ENCODE peak calls at places on chromosomes 11 and 22, in seven cellular contexts. P is CD4-positive, CD25-positive, alpha-beta regulatory T cell; H is suprapubic skin; W is neural progenitor cell; G is bronchial epithelial cell; F is fibroblast of mammary gland; I is astrocyte of the spinal cord. C is an unnamed sample.
A peak's percentile ranks its signal among the peaks of the same experiment; 100 is the strongest.

GRCh38 chr11:62044639-62045121 is 77.2 kb upstream of the FTH1 start:
- DNase-seq in H (no peak), G (no peak), W (no peak), P (no peak), I (no peak), F (no peak), C (no peak)

GRCh38 chr11:35617687-35618496 is at the start of gene FJX1:
- DNase-seq in I (peak; percentile 93), P (no peak), G (peak; percentile 91), F (peak; percentile 95), W (peak; percentile 96), H (peak; percentile 68), C (peak; percentile 18)

GRCh38 chr11:129680907-129681306 is 134.7 kb upstream of the TMEM45B start:
- DNase-seq in H (no peak), W (no peak), P (no peak), I (no peak), F (no peak), G (no peak), C (no peak)

GRCh38 chr11:9075441-9076000 is 15.9 kb downstream of the SCUBE2 start:
- DNase-seq in F (no peak), H (no peak), W (no peak), G (no peak), I (no peak), P (no peak), C (no peak)

GRCh38 chr11:73749118-73749517 is 11.8 kb downstream of the RAB6A start:
- DNase-seq in P (no peak), G (no peak), W (no peak), I (no peak), F (no peak), H (no peak), C (no peak)

GRCh38 chr22:22552630-22553029 is 6.4 kb downstream of the PRAME start:
- DNase-seq in W (peak; percentile 82), H (no peak), F (no peak), P (no peak), I (no peak), G (no peak), C (no peak)

GRCh38 chr22:47115518-47115890 is 353.1 kb downstream of the TBC1D22A start:
- DNase-seq in P (no peak), H (no peak), I (no peak), G (no peak), W (no peak), F (no peak), C (no peak)

GRCh38 chr22:50437511-50438304 is 37.1 kb downstream of the SBF1 start:
- DNase-seq in W (no peak), G (no peak), P (no peak), I (no peak), H (peak; percentile 58), F (no peak), C (no peak)

GRCh38 chr11:8597182-8597581 is 3.2 kb upstream of the STK33 start:
- DNase-seq in I (peak; percentile 30), G (peak; percentile 95), H (no peak), P (no peak), W (no peak), F (peak; percentile 91), C (no peak)

GRCh38 chr11:67732045-67732787 is 57.8 kb upstream of the ALDH3B2 start:
- DNase-seq in P (peak; percentile 59), H (no peak), W (peak; percentile 58), I (no peak), F (no peak), G (no peak), C (peak; percentile 85)

GRCh38 chr22:25630446-25630845 is 66.0 kb downstream of the GRK3 start:
- DNase-seq in G (no peak), H (no peak), P (no peak), F (peak; percentile 5), I (peak; percentile 5), W (no peak), C (no peak)

GRCh38 chr11:89293966-89294679 is 116.4 kb downstream of the TYR start:
- DNase-seq in G (peak; percentile 7), H (peak; percentile 54), I (peak; percentile 45), F (peak; percentile 34), P (no peak), W (peak; percentile 72), C (no peak)
- H3K4me3 ChIP-seq in G (peak overlapping the region; percentile 4), H (peak overlapping the region; percentile 28), I (peak overlapping the region; percentile 35), F (peak overlapping the region; percentile 43), P (no peak overlapping the region), W (peak overlapping the region; percentile 44), C (no peak overlapping the region)

GRCh38 chr11:118153516-118153915 is 893 bp upstream of the SCN4B start:
- DNase-seq in G (no peak), I (no peak), F (no peak), P (no peak), H (no peak), W (no peak), C (no peak)
- H3K4me3 ChIP-seq in G (no peak overlapping the region), I (no peak overlapping the region), F (no peak overlapping the region), P (no peak overlapping the region), H (peak overlapping the region; percentile 57), W (peak overlapping the region; percentile 83), C (no peak overlapping the region)

DNA sequence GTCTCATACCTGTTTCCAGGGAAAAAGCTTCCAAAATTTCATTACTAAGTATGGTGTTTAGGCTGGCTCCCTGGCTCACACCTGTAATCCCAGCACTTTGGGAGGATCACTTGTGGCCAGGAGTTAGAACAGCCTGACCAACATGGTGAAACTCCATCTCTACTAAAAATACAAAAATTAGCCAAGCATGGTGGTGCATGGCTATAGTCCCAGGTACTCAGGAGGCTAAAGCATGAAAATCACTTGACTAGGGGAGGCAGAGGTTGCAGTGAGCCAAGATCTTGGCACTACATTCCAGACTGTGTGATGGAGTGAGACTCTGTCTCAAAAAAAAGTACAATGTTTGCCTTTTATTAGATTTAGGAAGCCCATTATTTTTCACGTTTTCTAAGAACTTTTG is 331.5 kb upstream of the CCDC90B start:
- DNase-seq in W (no peak), G (no peak), I (no peak), P (no peak), F (no peak), H (no peak), C (no peak)
- H3K4me3 ChIP-seq in W (no peak overlapping the region), G (no peak overlapping the region), I (no peak overlapping the region), P (no peak overlapping the region), F (no peak overlapping the region), H (no peak overlapping the region), C (no peak overlapping the region)

GRCh38 chr11:124865181-124865901 is at the start of gene ROBO3:
- DNase-seq in G (no peak), I (peak; percentile 17), F (no peak), W (peak; percentile 48), P (no peak), H (no peak), C (no peak)
- H3K4me3 ChIP-seq in G (no peak within 1 kb of the TSS), I (peak within 1 kb of the TSS; percentile 22), F (peak within 1 kb of the TSS; percentile 23), W (peak within 1 kb of the TSS; percentile 57), P (no peak within 1 kb of the TSS), H (peak within 1 kb of the TSS; percentile 32), C (no peak within 1 kb of the TSS)

DNA sequence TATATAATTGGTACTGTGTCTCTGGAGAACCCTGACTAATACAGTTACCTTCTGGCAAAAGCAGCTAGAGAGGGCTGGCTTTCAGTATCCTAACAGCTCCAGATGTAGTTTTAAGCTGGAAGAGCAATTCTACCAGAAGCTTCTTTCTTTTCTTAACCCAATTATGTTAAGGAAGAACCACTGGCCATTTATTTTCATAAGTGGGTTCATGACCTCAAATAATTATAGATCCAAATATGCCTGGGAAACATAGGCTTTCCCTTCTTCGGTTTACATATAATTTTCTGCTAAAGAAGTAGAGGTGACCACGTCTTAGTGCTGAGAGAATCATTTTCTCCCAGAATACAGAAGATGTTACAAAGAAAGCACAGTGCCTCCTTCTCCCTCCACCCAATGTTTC is 181.9 kb downstream of the KIF18A start:
- DNase-seq in P (no peak), G (no peak), F (no peak), H (no peak), W (no peak), I (no peak), C (no peak)
- H3K4me3 ChIP-seq in P (no peak overlapping the region), G (no peak overlapping the region), F (no peak overlapping the region), H (no peak overlapping the region), W (no peak overlapping the region), I (no peak overlapping the region), C (no peak overlapping the region)

GRCh38 chr11:27380796-27381195 is 17.8 kb upstream of the CCDC34 start:
- DNase-seq in G (no peak), F (no peak), I (no peak), W (no peak), P (no peak), H (no peak), C (no peak)

GRCh38 chr11:27381238-27381666 is 18.2 kb upstream of the CCDC34 start:
- DNase-seq in H (no peak), W (no peak), F (no peak), I (no peak), P (no peak), G (no peak), C (no peak)

GRCh38 chr11:27386176-27386575 is 23.2 kb upstream of the CCDC34 start:
- DNase-seq in W (no peak), G (no peak), I (no peak), F (peak; percentile 18), H (no peak), P (no peak), C (no peak)

GRCh38 chr11:27385245-27385644 is 22.2 kb upstream of the CCDC34 start:
- DNase-seq in F (peak; percentile 85), P (no peak), I (peak; percentile 85), G (peak; percentile 18), H (peak; percentile 72), W (no peak), C (no peak)

DNA sequence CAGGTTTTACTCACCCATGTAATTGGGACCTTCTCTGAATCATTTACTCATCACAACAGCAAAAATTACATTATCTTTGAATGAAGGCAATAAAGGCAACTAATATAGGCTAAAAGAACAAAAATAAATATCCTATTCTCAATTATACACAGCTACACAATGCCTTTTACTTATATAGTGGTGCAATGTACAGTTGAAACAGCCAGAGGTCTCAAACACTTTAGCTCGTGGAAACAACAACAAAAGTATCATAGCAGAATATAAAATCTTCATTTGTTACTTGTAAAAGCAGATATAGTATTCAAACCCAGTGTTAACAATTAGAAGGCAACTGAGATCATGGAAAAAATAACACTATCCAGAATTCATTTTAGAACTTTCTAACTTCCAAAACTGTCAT is 20.6 kb upstream of the CCDC34 start:
- DNase-seq in I (no peak), H (no peak), W (no peak), P (no peak), G (no peak), F (no peak), C (no peak)
- H3K4me3 ChIP-seq in I (no peak overlapping the region), H (no peak overlapping the region), W (no peak overlapping the region), P (no peak overlapping the region), G (no peak overlapping the region), F (no peak overlapping the region), C (no peak overlapping the region)

GRCh38 chr11:46277313-46277622 is 194 bp upstream of the CREB3L1 start:
- DNase-seq in F (peak; percentile 64), P (no peak), G (no peak), H (no peak), I (peak; percentile 77), W (no peak), C (no peak)
- H3K4me3 ChIP-seq in F (peak overlapping the region; percentile 97), P (no peak overlapping the region), G (no peak overlapping the region), H (peak overlapping the region; percentile 74), I (peak overlapping the region; percentile 98), W (peak overlapping the region; percentile 80), C (no peak overlapping the region)

C was measured in Jurkat, Clone E6-1.